ENCODE peak calls at places on chromosomes 7 and 10, in ten cellular contexts. V, M, L, B, R, A, F, T, H and X are unnamed samples.

GRCh38 chr10:95561200-95562177 is at the start of gene SORBS1:
- DNase-seq in V (peak; percentile 79), M (peak; percentile 98), R (peak; percentile 95), A (peak; percentile 96), B (peak; percentile 98), L (peak; percentile 93), F (peak; percentile 87), H (peak; percentile 99), T (peak; percentile 92), X (peak; percentile 85)

GRCh38 chr10:61835909-61836232 is 65.6 kb upstream of the ARID5B start:
- DNase-seq in B (no peak), V (peak; percentile 26), H (no peak), A (no peak), F (no peak), R (no peak), M (no peak), L (no peak), T (no peak), X (no peak)

GRCh38 chr7:32531402-32531801 is 36.1 kb downstream of the AVL9 start:
- DNase-seq in H (no peak), L (no peak), M (no peak), F (no peak), B (no peak), T (no peak), R (no peak), V (no peak), A (no peak), X (no peak)

GRCh38 chr10:87816842-87817178 is 1.2 kb downstream of the ATAD1 start:
- DNase-seq in V (no peak), A (no peak), H (no peak), M (no peak), R (no peak), L (no peak), T (no peak), B (no peak), F (no peak), X (no peak)

GRCh38 chr10:129929343-129930297 is 34.5 kb downstream of the EBF3 start:
- DNase-seq in T (no peak), L (no peak), A (peak; percentile 11), R (peak; percentile 11), F (no peak), H (no peak), M (peak; percentile 77), B (no peak), V (no peak), X (no peak)

GRCh38 chr7:50509459-50509858 is 55.7 kb downstream of the DDC start:
- DNase-seq in R (no peak), F (no peak), L (no peak), B (no peak), H (no peak), M (no peak), T (no peak), V (no peak), A (no peak), X (no peak)

GRCh38 chr10:93826355-93826754 is 67.4 kb upstream of the SLC35G1 start:
- DNase-seq in L (no peak), A (no peak), T (no peak), B (no peak), M (peak; percentile 67), V (no peak), R (peak; percentile 39), H (peak; percentile 28), F (no peak), X (no peak)

GRCh38 chr7:37430126-37430525 is 18.5 kb downstream of the ELMO1 start:
- DNase-seq in L (no peak), M (no peak), B (no peak), F (no peak), H (no peak), A (no peak), T (no peak), R (no peak), V (no peak), X (no peak)

GRCh38 chr7:128427289-128427891 is 17.6 kb upstream of the IMPDH1 start:
- DNase-seq in L (peak; percentile 63), B (no peak), M (peak; percentile 63), F (no peak), T (peak; percentile 67), R (peak; percentile 31), A (no peak), V (peak; percentile 50), H (peak; percentile 61), X (peak; percentile 32)

GRCh38 chr10:615583-616152 is 73.8 kb downstream of the DIP2C start:
- DNase-seq in F (no peak), A (no peak), M (no peak), T (no peak), V (peak; percentile 60), B (no peak), R (no peak), L (no peak), H (no peak), X (no peak)

GRCh38 chr7:108109216-108109908 is 20.8 kb downstream of the LAMB4 start:
- DNase-seq in F (no peak), T (peak; percentile 20), M (peak; percentile 58), V (no peak), B (peak; percentile 65), H (no peak), A (no peak), R (no peak), L (peak; percentile 57), X (no peak)

GRCh38 chr7:1678571-1679325 is 8.7 kb downstream of the ELFN1 start:
- DNase-seq in H (no peak), V (no peak), M (peak; percentile 29), A (no peak), B (peak; percentile 32), L (peak; percentile 25), F (no peak), T (no peak), R (no peak), X (no peak)

GRCh38 chr7:27182285-27182827 is 2.7 kb downstream of the HOXA11 start:
- DNase-seq in R (peak; percentile 7), H (no peak), T (peak; percentile 18), V (no peak), B (no peak), F (no peak), A (no peak), M (no peak), L (no peak), X (no peak)

GRCh38 chr7:46156039-46156438 is 235.0 kb upstream of the IGFBP3 start:
- DNase-seq in F (no peak), M (no peak), R (no peak), B (no peak), H (no peak), L (no peak), V (no peak), T (no peak), A (no peak), X (no peak)

GRCh38 chr10:75043256-75044121 is 68.0 kb upstream of the SAMD8 start:
- DNase-seq in B (peak; percentile 54), H (no peak), R (peak; percentile 30), F (peak; percentile 16), A (no peak), M (peak; percentile 94), L (no peak), V (no peak), T (no peak), X (no peak)

GRCh38 chr10:124323806-124324205 is 94.9 kb downstream of the OAT start:
- DNase-seq in L (no peak), V (no peak), A (no peak), H (no peak), B (no peak), M (peak; percentile 28), F (no peak), T (no peak), R (no peak), X (no peak)

GRCh38 chr10:35731828-35732227 is 89.7 kb upstream of the FZD8 start:
- DNase-seq in B (no peak), L (no peak), A (no peak), V (no peak), R (no peak), T (no peak), F (no peak), M (no peak), H (no peak), X (no peak)

GRCh38 chr10:7438196-7438986 is 27.6 kb upstream of the SFMBT2 start:
- DNase-seq in L (no peak), B (no peak), H (peak; percentile 40), M (no peak), T (peak; percentile 17), R (no peak), V (no peak), A (no peak), F (no peak), X (no peak)

GRCh38 chr10:13346912-13347234 is 1.2 kb downstream of the SEPHS1 start:
- DNase-seq in R (no peak), T (no peak), H (no peak), A (no peak), B (no peak), F (no peak), M (no peak), L (peak; percentile 46), V (no peak), X (no peak)

GRCh38 chr7:35035511-35035921 is 1.8 kb downstream of the DPY19L1 start:
- DNase-seq in R (no peak), H (peak; percentile 15), V (no peak), M (peak; percentile 76), L (peak; percentile 34), A (no peak), T (peak; percentile 35), B (peak; percentile 56), F (no peak), X (no peak)

GRCh38 chr7:87474533-87475358 is 734 bp downstream of the ABCB4 start:
- DNase-seq in L (no peak), R (no peak), F (no peak), V (no peak), A (no peak), H (peak; percentile 19), B (peak; percentile 51), T (no peak), M (no peak), X (no peak)

GRCh38 chr7:83696101-83696500 is 47.2 kb upstream of the SEMA3E start:
- DNase-seq in L (no peak), R (no peak), M (no peak), A (no peak), H (no peak), B (no peak), V (no peak), F (no peak), T (no peak), X (no peak)

GRCh38 chr7:99623091-99623693 is 6.4 kb downstream of the ZSCAN25 start:
- DNase-seq in R (no peak), M (no peak), B (peak; percentile 4), F (no peak), T (no peak), A (no peak), H (no peak), V (no peak), L (no peak), X (no peak)

GRCh38 chr7:156898938-156899337 is 6.0 kb upstream of the LMBR1 start:
- DNase-seq in F (no peak), A (no peak), V (no peak), M (no peak), H (no peak), L (no peak), T (no peak), R (no peak), B (no peak), X (no peak)

GRCh38 chr10:119652361-119652760 is 1.2 kb downstream of the BAG3 start:
- DNase-seq in M (no peak), F (no peak), A (no peak), B (no peak), H (peak; percentile 65), R (no peak), T (peak; percentile 2), V (peak; percentile 63), L (no peak), X (no peak)

GRCh38 chr10:131816941-131817700 is 83.7 kb upstream of the PPP2R2D start:
- DNase-seq in R (no peak), T (no peak), F (no peak), A (no peak), B (no peak), V (no peak), L (peak; percentile 1), M (no peak), H (no peak), X (no peak)

GRCh38 chr7:151172273-151173141 is 5.0 kb upstream of the GBX1 start:
- DNase-seq in H (peak; percentile 97), M (peak; percentile 93), V (peak; percentile 31), R (peak; percentile 84), B (peak; percentile 86), L (peak; percentile 94), F (peak; percentile 52), A (peak; percentile 75), T (peak; percentile 41), X (peak; percentile 38)

GRCh38 chr10:70212277-70212676 is 21.0 kb downstream of the PPA1 start:
- DNase-seq in M (no peak), H (no peak), A (no peak), V (no peak), T (no peak), L (no peak), F (no peak), B (no peak), R (no peak), X (no peak)